ENCODE peak calls at places on chromosomes 1 and 21, in ten cellular contexts. One of them, this sample, is unnamed.

GRCh38 chr21:41098076-41098475 is 69.9 kb upstream of the BACE2 start:
- DNase-seq in thoracic aorta: no peak
- DNase-seq in A549: no peak
- DNase-seq in suprapubic skin: no peak
- DNase-seq in CD8-positive, alpha-beta T cell: no peak
- DNase-seq in MM.1S: no peak
- DNase-seq in heart left ventricle: no peak
- DNase-seq in adrenal gland: no peak
- DNase-seq in tibial nerve: no peak
- DNase-seq in cardiac muscle cell: peak
- DNase-seq in this sample: no peak

GRCh38 chr1:23187637-23188036 is 19.0 kb upstream of the LUZP1 start:
- DNase-seq in thoracic aorta: no peak
- DNase-seq in A549: no peak
- DNase-seq in suprapubic skin: no peak
- DNase-seq in CD8-positive, alpha-beta T cell: no peak
- DNase-seq in MM.1S: no peak
- DNase-seq in heart left ventricle: no peak
- DNase-seq in adrenal gland: no peak
- DNase-seq in tibial nerve: no peak
- DNase-seq in cardiac muscle cell: no peak
- DNase-seq in this sample: no peak

GRCh38 chr1:156881101-156881500 is 12.4 kb upstream of the PEAR1 start:
- DNase-seq in thoracic aorta: no peak
- DNase-seq in A549: no peak
- DNase-seq in suprapubic skin: no peak
- DNase-seq in CD8-positive, alpha-beta T cell: no peak
- DNase-seq in MM.1S: no peak
- DNase-seq in heart left ventricle: no peak
- DNase-seq in adrenal gland: no peak
- DNase-seq in tibial nerve: no peak
- DNase-seq in cardiac muscle cell: no peak
- DNase-seq in this sample: no peak

GRCh38 chr21:37460196-37460595 is 93.6 kb downstream of the DYRK1A start:
- DNase-seq in thoracic aorta: no peak
- DNase-seq in A549: peak
- DNase-seq in suprapubic skin: no peak
- DNase-seq in CD8-positive, alpha-beta T cell: no peak
- DNase-seq in MM.1S: no peak
- DNase-seq in heart left ventricle: no peak
- DNase-seq in adrenal gland: no peak
- DNase-seq in tibial nerve: no peak
- DNase-seq in cardiac muscle cell: no peak
- DNase-seq in this sample: no peak

GRCh38 chr1:93723101-93723500 is 41.5 kb upstream of the BCAR3 start:
- DNase-seq in thoracic aorta: no peak
- DNase-seq in A549: peak
- DNase-seq in suprapubic skin: no peak
- DNase-seq in CD8-positive, alpha-beta T cell: no peak
- DNase-seq in MM.1S: no peak
- DNase-seq in heart left ventricle: peak
- DNase-seq in adrenal gland: no peak
- DNase-seq in tibial nerve: no peak
- DNase-seq in cardiac muscle cell: no peak
- DNase-seq in this sample: no peak

GRCh38 chr1:152047607-152047953 is 10.8 kb upstream of the S100A11 start:
- DNase-seq in thoracic aorta: peak
- DNase-seq in A549: no peak
- DNase-seq in suprapubic skin: peak
- DNase-seq in CD8-positive, alpha-beta T cell: no peak
- DNase-seq in MM.1S: no peak
- DNase-seq in heart left ventricle: no peak
- DNase-seq in adrenal gland: peak
- DNase-seq in tibial nerve: no peak
- DNase-seq in cardiac muscle cell: no peak
- DNase-seq in this sample: peak

GRCh38 chr1:55955237-55955636 is 624.1 kb downstream of the PLPP3 start:
- DNase-seq in thoracic aorta: no peak
- DNase-seq in A549: no peak
- DNase-seq in suprapubic skin: no peak
- DNase-seq in CD8-positive, alpha-beta T cell: no peak
- DNase-seq in MM.1S: no peak
- DNase-seq in heart left ventricle: no peak
- DNase-seq in adrenal gland: no peak
- DNase-seq in tibial nerve: no peak
- DNase-seq in cardiac muscle cell: no peak
- DNase-seq in this sample: no peak

GRCh38 chr1:19344372-19344810 is 32.3 kb downstream of the SLC66A1 start:
- DNase-seq in thoracic aorta: no peak
- DNase-seq in A549: peak
- DNase-seq in suprapubic skin: no peak
- DNase-seq in CD8-positive, alpha-beta T cell: peak
- DNase-seq in MM.1S: no peak
- DNase-seq in heart left ventricle: peak
- DNase-seq in adrenal gland: peak
- DNase-seq in tibial nerve: peak
- DNase-seq in cardiac muscle cell: peak
- DNase-seq in this sample: peak

GRCh38 chr1:58345215-58346075 is 201.1 kb downstream of the OMA1 start:
- DNase-seq in thoracic aorta: no peak
- DNase-seq in A549: no peak
- DNase-seq in suprapubic skin: no peak
- DNase-seq in CD8-positive, alpha-beta T cell: no peak
- DNase-seq in MM.1S: no peak
- DNase-seq in heart left ventricle: no peak
- DNase-seq in adrenal gland: no peak
- DNase-seq in tibial nerve: no peak
- DNase-seq in cardiac muscle cell: no peak
- DNase-seq in this sample: no peak

GRCh38 chr1:23478896-23479790 is 4.8 kb downstream of the ASAP3 start:
- DNase-seq in thoracic aorta: peak
- DNase-seq in A549: peak
- DNase-seq in suprapubic skin: peak
- DNase-seq in CD8-positive, alpha-beta T cell: no peak
- DNase-seq in MM.1S: no peak
- DNase-seq in heart left ventricle: peak
- DNase-seq in adrenal gland: peak
- DNase-seq in tibial nerve: peak
- DNase-seq in cardiac muscle cell: peak
- DNase-seq in this sample: peak

GRCh38 chr1:177252877-177253276 is 82.1 kb downstream of the BRINP2 start:
- DNase-seq in thoracic aorta: no peak
- DNase-seq in A549: no peak
- DNase-seq in suprapubic skin: no peak
- DNase-seq in CD8-positive, alpha-beta T cell: no peak
- DNase-seq in MM.1S: no peak
- DNase-seq in heart left ventricle: no peak
- DNase-seq in adrenal gland: no peak
- DNase-seq in tibial nerve: no peak
- DNase-seq in cardiac muscle cell: no peak
- DNase-seq in this sample: no peak

DNA sequence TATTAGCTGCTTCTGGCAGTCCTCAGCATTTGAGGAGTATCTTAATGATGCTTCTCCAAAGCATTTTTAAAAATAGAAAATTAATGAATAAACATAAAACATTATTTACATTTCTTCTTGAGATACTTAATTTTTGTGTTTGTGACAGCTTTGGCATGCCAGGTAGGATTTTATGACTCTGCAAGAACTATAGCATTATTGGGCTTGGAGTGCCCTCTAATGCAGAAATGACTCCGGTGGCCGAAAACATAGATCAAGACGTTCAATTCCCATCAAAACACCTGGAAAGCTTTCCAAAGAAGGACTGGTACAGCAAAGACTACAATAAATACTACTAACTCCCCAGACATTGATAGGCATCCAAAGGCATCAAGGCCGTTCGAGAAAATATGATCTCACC is 366.4 kb upstream of the CXADR start:
- DNase-seq in thoracic aorta: no peak
- DNase-seq in A549: no peak
- DNase-seq in suprapubic skin: no peak
- DNase-seq in CD8-positive, alpha-beta T cell: no peak
- DNase-seq in MM.1S: no peak
- DNase-seq in heart left ventricle: no peak
- DNase-seq in adrenal gland: no peak
- DNase-seq in tibial nerve: no peak
- DNase-seq in cardiac muscle cell: no peak
- DNase-seq in this sample: no peak
- TF ChIP-seq CTCF in thoracic aorta: no peak
- TF ChIP-seq CTCF in A549: peak
- TF ChIP-seq CTCF in suprapubic skin: no peak
- TF ChIP-seq CTCF in CD8-positive, alpha-beta T cell: no peak
- TF ChIP-seq CTCF in MM.1S: no peak
- TF ChIP-seq CTCF in heart left ventricle: no peak
- TF ChIP-seq CTCF in adrenal gland: no peak
- TF ChIP-seq CTCF in tibial nerve: no peak
- TF ChIP-seq CTCF in cardiac muscle cell: no peak
- TF ChIP-seq CTCF in this sample: no peak

GRCh38 chr1:198118136-198118535 is 38.7 kb upstream of the NEK7 start:
- DNase-seq in thoracic aorta: peak
- DNase-seq in A549: peak
- DNase-seq in suprapubic skin: no peak
- DNase-seq in CD8-positive, alpha-beta T cell: no peak
- DNase-seq in MM.1S: no peak
- DNase-seq in heart left ventricle: peak
- DNase-seq in adrenal gland: peak
- DNase-seq in tibial nerve: peak
- DNase-seq in cardiac muscle cell: peak
- DNase-seq in this sample: peak
- H3K27ac ChIP-seq in thoracic aorta: peak
- H3K27ac ChIP-seq in A549: no peak
- H3K27ac ChIP-seq in suprapubic skin: no peak
- H3K27ac ChIP-seq in CD8-positive, alpha-beta T cell: no peak
- H3K27ac ChIP-seq in MM.1S: no peak
- H3K27ac ChIP-seq in heart left ventricle: peak
- H3K27ac ChIP-seq in adrenal gland: no peak
- H3K27ac ChIP-seq in tibial nerve: no peak
- H3K27ac ChIP-seq in cardiac muscle cell: no peak
- H3K27ac ChIP-seq in this sample: no peak

DNA sequence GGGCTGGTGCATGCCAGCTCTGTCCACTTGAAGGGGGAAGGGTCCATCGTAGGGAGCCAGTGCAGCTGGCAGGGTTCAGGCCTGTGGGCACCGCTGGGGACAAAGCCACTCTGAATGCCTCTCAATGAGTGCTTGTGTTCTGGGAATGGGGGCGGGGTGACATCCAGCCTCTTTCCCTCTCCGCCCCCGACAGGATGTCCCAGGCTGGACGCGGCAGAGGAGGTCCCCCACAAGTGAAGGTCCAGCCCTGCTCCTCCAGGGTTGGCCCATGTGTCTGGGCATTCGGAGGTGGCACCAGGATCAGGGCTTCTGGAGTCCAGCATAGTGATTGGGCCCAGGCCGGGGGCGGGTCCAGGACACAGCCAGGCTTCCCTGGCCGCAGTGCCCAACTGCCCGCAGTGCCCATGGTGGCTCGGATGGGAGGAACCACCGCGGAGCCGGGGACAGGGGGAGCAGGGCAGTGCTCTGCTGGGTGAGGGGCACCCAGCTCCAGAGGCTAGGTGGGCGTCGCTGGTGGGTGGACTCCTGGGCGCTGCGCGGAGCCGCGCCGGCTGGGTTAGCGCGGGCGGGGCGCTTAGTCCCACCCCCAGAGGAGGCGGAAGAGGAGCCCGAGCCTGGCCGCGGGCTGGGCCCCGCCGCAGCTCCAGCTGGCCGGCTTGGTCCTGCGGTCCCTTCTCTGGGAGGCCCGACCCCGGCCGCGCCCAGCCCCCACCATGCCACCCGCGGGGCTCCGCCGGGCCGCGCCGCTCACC is at the start of gene SHISA4:
- DNase-seq in thoracic aorta: peak
- DNase-seq in A549: peak
- DNase-seq in suprapubic skin: peak
- DNase-seq in CD8-positive, alpha-beta T cell: no peak
- DNase-seq in MM.1S: no peak
- DNase-seq in heart left ventricle: peak
- DNase-seq in adrenal gland: peak
- DNase-seq in tibial nerve: peak
- DNase-seq in cardiac muscle cell: peak
- DNase-seq in this sample: peak
- H3K4me3 ChIP-seq in thoracic aorta: peak
- H3K4me3 ChIP-seq in A549: peak
- H3K4me3 ChIP-seq in suprapubic skin: peak
- H3K4me3 ChIP-seq in CD8-positive, alpha-beta T cell: peak
- H3K4me3 ChIP-seq in MM.1S: peak
- H3K4me3 ChIP-seq in heart left ventricle: peak
- H3K4me3 ChIP-seq in adrenal gland: peak
- H3K4me3 ChIP-seq in tibial nerve: peak
- H3K4me3 ChIP-seq in cardiac muscle cell: peak
- H3K4me3 ChIP-seq in this sample: peak

GRCh38 chr1:217718873-217719272 is 87.7 kb downstream of the SPATA17 start:
- DNase-seq in thoracic aorta: no peak
- DNase-seq in A549: peak
- DNase-seq in suprapubic skin: no peak
- DNase-seq in CD8-positive, alpha-beta T cell: no peak
- DNase-seq in MM.1S: no peak
- DNase-seq in heart left ventricle: no peak
- DNase-seq in adrenal gland: no peak
- DNase-seq in tibial nerve: no peak
- DNase-seq in cardiac muscle cell: no peak
- DNase-seq in this sample: no peak
- TF ChIP-seq CTCF in thoracic aorta: no peak
- TF ChIP-seq CTCF in A549: no peak
- TF ChIP-seq CTCF in suprapubic skin: no peak
- TF ChIP-seq CTCF in CD8-positive, alpha-beta T cell: no peak
- TF ChIP-seq CTCF in MM.1S: peak
- TF ChIP-seq CTCF in heart left ventricle: no peak
- TF ChIP-seq CTCF in adrenal gland: no peak
- TF ChIP-seq CTCF in tibial nerve: no peak
- TF ChIP-seq CTCF in cardiac muscle cell: no peak
- TF ChIP-seq CTCF in this sample: no peak

DNA sequence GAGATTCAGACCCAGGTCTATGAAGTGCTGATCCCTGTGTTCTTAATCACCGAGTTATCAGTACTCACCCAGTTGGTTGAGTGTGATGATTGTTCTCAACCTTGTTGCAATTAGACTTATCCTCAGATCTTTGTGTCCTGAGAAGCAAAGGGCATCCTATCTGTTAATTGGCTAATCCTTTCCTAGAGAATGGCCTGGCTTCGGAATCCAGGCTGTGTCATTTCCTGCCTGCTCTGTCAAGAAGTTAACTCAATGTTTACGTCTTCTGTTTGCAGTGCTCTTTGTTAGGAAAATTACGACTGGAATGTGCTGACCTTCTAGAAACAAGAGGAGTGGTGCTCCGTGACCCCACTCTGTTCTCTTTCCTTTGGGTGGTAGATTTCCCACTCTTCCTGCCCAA is 14.7 kb downstream of the GAS5 start:
- DNase-seq in thoracic aorta: no peak
- DNase-seq in A549: no peak
- DNase-seq in suprapubic skin: no peak
- DNase-seq in CD8-positive, alpha-beta T cell: no peak
- DNase-seq in MM.1S: no peak
- DNase-seq in heart left ventricle: no peak
- DNase-seq in adrenal gland: no peak
- DNase-seq in tibial nerve: no peak
- DNase-seq in cardiac muscle cell: peak
- DNase-seq in this sample: no peak
- H3K27ac ChIP-seq in thoracic aorta: no peak
- H3K27ac ChIP-seq in A549: no peak
- H3K27ac ChIP-seq in suprapubic skin: no peak
- H3K27ac ChIP-seq in CD8-positive, alpha-beta T cell: no peak
- H3K27ac ChIP-seq in MM.1S: no peak
- H3K27ac ChIP-seq in heart left ventricle: peak
- H3K27ac ChIP-seq in adrenal gland: no peak
- H3K27ac ChIP-seq in tibial nerve: no peak
- H3K27ac ChIP-seq in cardiac muscle cell: peak
- H3K27ac ChIP-seq in this sample: no peak